ENCODE peak calls at places on chromosomes 12 and 14, in four cellular contexts. Y is H1, X is IMR-90, I is K562. D is an unnamed sample.

GRCh38 chr14:29222671-29223268 is 456.2 kb downstream of the FOXG1 start:
- DNase-seq in I (no peak), X (peak), Y (no peak), D (no peak)

GRCh38 chr14:50249118-50249775 is 17.9 kb upstream of the SOS2 start:
- DNase-seq in Y (no peak), X (peak), I (no peak), D (no peak)

GRCh38 chr12:75602111-75602510 is 90.7 kb upstream of the KRR1 start:
- DNase-seq in Y (no peak), I (no peak), X (no peak), D (no peak)

GRCh38 chr14:51602176-51602759 is 49.4 kb upstream of the FRMD6 start:
- DNase-seq in Y (no peak), I (no peak), X (peak), D (no peak)

GRCh38 chr12:57240926-57241555 is 9.9 kb downstream of the STAC3 start:
- DNase-seq in X (no peak), Y (peak), I (no peak), D (no peak)

GRCh38 chr12:11832100-11832499 is 182.6 kb downstream of the ETV6 start:
- DNase-seq in I (no peak), Y (no peak), X (no peak), D (no peak)

GRCh38 chr12:115870021-115870420 is 407.5 kb downstream of the MED13L start:
- DNase-seq in I (no peak), Y (no peak), X (no peak), D (no peak)

GRCh38 chr14:85122690-85123089 is 407.3 kb upstream of the FLRT2 start:
- DNase-seq in I (no peak), Y (no peak), X (peak), D (no peak)

GRCh38 chr12:52971701-52972329 is 22.9 kb downstream of the KRT18 start:
- DNase-seq in X (peak), I (no peak), Y (no peak), D (no peak)

DNA sequence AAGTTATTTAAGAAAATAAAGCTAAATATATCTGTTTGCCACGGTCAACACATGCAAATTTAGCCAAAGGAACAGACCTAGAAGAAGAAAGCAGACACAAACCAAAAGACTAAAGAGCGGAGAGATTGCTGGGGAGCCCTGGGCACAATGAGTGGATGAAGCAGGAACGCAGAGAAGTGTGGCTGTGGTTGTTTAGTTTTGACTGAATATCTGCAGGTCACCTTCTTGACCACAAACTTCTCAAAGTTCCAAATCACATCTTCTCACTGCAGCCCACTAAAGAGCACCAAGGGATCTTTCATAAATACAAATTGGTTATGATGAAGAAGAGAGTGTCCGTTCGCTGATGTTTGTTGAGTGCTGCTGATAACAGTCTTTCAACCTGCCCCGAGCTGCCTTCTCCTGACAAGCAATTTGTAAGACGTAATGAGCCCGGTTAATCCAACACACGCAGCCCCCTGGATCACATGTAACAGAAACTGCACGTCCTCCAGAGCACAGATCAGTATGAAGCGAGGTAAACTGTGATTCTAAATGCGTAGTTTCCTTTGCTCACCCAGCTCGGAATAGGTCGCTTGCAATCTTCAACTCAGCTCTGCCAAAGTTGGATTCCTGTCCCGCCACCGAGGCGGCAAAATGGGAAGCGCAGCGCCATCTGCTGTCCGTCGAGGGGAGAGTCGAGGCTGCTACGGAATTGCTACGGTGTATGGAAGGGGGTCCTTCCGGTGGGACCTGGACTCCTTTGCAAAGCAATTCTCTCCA is 120.8 kb downstream of the GXYLT1 start:
- DNase-seq in I (peak), Y (peak), X (peak), D (peak)
- TF ChIP-seq CHD1 in I (no peak), Y (no peak), X (no peak), D (no peak)

GRCh38 chr12:21771311-21771710 is 3.2 kb downstream of the KCNJ8 start:
- DNase-seq in X (peak), I (no peak), Y (no peak), D (no peak)
- TF ChIP-seq CHD1 in X (no peak), I (no peak), Y (no peak), D (no peak)

DNA sequence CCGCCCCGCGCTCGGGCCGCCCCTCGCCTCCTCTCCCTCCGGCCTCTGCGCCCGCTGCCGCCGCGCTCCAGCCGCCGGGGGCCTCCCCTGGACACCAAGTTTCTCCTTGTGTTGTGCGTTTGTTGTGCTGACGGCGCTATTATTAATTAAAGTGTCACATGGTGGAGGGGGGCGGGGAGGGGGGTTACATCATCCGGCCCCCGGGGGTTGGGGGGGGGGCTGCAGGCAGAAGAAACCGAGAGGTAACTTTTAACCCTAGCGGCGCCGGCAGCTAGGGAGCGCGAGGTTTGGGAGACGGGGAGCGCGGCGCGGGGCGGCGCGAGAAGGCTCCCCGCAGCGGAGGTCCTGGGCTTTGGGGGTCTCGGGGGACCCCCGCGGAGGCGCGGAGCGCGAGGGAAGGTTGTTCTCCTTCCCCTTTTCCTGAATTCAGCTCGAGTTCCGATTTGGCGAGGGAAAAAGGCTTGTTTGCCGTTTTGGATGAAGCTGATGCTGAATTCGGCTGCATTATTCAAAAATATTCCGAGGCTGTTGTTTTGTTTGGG is at the start of gene HRK:
- DNase-seq in X (no peak), Y (peak), I (no peak), D (no peak)
- TF ChIP-seq CHD1 in X (no peak), Y (no peak), I (no peak), D (no peak)

GRCh38 chr14:36690301-36691020 is 28.8 kb downstream of the PAX9 start:
- DNase-seq in X (peak), Y (no peak), I (no peak), D (no peak)
- TF ChIP-seq CHD1 in X (no peak), Y (no peak), I (no peak), D (no peak)

DNA sequence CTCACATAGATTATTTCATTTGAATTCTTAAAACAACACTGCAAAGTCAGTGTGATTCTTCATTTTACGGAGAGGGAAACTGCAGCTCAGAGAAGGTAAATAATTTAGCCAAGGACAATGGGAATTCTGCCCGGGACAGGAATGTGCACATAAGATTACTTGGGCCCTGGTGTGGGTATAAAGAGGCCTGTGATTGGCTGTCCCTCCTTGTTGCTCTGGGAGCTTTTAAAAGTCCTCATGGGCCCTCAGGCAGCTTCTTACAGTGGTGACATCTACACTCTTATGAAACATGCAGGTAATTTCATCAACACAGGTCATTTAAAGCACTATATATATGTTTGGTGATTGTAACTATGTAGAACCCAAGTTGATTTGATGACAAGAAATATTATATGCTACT is 100.3 kb downstream of the ESR2 start:
- DNase-seq in X (no peak), Y (no peak), I (no peak), D (no peak)
- TF ChIP-seq CHD1 in X (no peak), Y (no peak), I (no peak), D (no peak)

DNA sequence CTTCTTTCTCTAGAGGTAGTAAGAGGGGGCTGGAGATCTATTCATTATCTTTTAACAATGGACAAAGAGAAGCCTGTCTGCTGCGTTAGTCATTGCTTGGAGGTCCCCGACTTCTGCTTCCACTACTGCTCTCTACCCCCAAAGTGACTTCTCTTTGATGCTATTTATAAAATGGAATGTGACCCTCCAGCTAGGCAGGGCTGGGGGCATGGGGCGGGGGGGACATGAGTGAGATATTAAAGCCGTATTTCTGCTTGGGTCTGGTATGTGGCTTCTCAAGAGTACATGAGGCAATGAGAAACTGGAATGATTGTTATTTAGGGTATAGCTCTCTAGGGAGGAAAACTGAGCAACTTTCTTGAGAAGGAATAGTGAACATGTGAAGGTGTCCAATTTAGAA is 41.4 kb upstream of the NUDT4 start:
- DNase-seq in I (no peak), Y (no peak), X (peak), D (no peak)
- TF ChIP-seq CHD1 in I (no peak), Y (no peak), X (no peak), D (no peak)

D was measured in GM12878.